ENCODE peak calls at places on chromosome X, in six cellular contexts. C, U, O, X, Z and T are unnamed samples.

GRCh38 chrX:18676470-18676869 is 4.6 kb upstream of the RS1 start:
- DNase-seq in C (no peak), U (no peak), O (no peak), X (no peak), Z (no peak), T (no peak)

GRCh38 chrX:105210258-105210657 is 10.2 kb downstream of the TEX13A start:
- DNase-seq in C (no peak), U (no peak), O (no peak), X (no peak), Z (no peak), T (no peak)

GRCh38 chrX:4936315-4936714 is 1222.9 kb upstream of the PRKX start:
- DNase-seq in C (peak; percentile 58), U (no peak), O (no peak), X (no peak), Z (no peak), T (no peak)

GRCh38 chrX:114924423-114924822 is 93.0 kb downstream of the IL13RA2 start:
- DNase-seq in C (no peak), U (no peak), O (no peak), X (no peak), Z (no peak), T (no peak)

GRCh38 chrX:13607996-13608365 is 38.6 kb downstream of the EGFL6 start:
- DNase-seq in C (no peak), U (no peak), O (no peak), X (no peak), Z (no peak), T (no peak)

GRCh38 chrX:1418901-1419544 is 27.1 kb upstream of the SLC25A6 start:
- DNase-seq in C (no peak), U (no peak), O (no peak), X (no peak), Z (peak; percentile 30), T (no peak)

GRCh38 chrX:121135488-121136207 is 88.2 kb downstream of the GLUD2 start:
- DNase-seq in C (no peak), U (no peak), O (no peak), X (no peak), Z (no peak), T (no peak)

GRCh38 chrX:15714529-15714928 is 23.5 kb upstream of the CA5B start:
- DNase-seq in C (no peak), U (peak; percentile 26), O (no peak), X (no peak), Z (peak; percentile 54), T (no peak)

GRCh38 chrX:57905141-57905540 is 5.1 kb downstream of the ZXDA start:
- DNase-seq in C (no peak), U (no peak), O (no peak), X (no peak), Z (no peak), T (no peak)

GRCh38 chrX:107483976-107484726 is 34.7 kb downstream of the FRMPD3 start:
- DNase-seq in C (peak; percentile 10), U (no peak), O (no peak), X (no peak), Z (peak; percentile 46), T (no peak)

GRCh38 chrX:129632443-129632842 is 22.3 kb downstream of the APLN start:
- DNase-seq in C (no peak), U (no peak), O (no peak), X (no peak), Z (no peak), T (no peak)